ENCODE peak calls at places on chromosomes 16 and 17, in seven cellular contexts. W is mesenchymal stem cell; H is mesendoderm; V is stomach; K is IMR-90; Y is CD8-positive, alpha-beta memory T cell; E is mammary epithelial cell. I is an unnamed sample.

GRCh38 chr17:76558210-76559095 is 18.6 kb downstream of the PRCD start:
- DNase-seq in E (no peak), K (peak; percentile 20), V (no peak), H (peak; percentile 42), W (peak; percentile 48), Y (no peak), I (no peak)

GRCh38 chr17:19024101-19025078 is 19.8 kb upstream of the FAM83G start:
- DNase-seq in E (peak; percentile 74), W (no peak), Y (peak; percentile 45), K (peak; percentile 26), V (no peak), H (peak; percentile 44), I (no peak)

GRCh38 chr17:48471807-48472484 is 41.9 kb upstream of the SKAP1 start:
- DNase-seq in W (no peak), V (no peak), H (no peak), E (no peak), Y (no peak), K (no peak), I (no peak)

GRCh38 chr17:80146121-80147034 is 550 bp downstream of the EIF4A3 start:
- DNase-seq in V (no peak), H (peak; percentile 57), W (peak; percentile 45), Y (peak; percentile 31), K (peak; percentile 16), E (no peak), I (peak; percentile 15)

GRCh38 chr17:39462644-39463375 is 1.5 kb downstream of the CDK12 start:
- DNase-seq in Y (no peak), W (peak; percentile 36), V (no peak), H (peak; percentile 23), K (peak; percentile 7), E (peak; percentile 17), I (no peak)

GRCh38 chr16:10752843-10753523 is 9.3 kb downstream of the NUBP1 start:
- DNase-seq in K (no peak), Y (no peak), V (peak; percentile 31), W (no peak), H (no peak), E (no peak), I (no peak)

GRCh38 chr17:40828454-40829039 is 6.1 kb upstream of the KRT10 start:
- DNase-seq in W (no peak), H (no peak), V (no peak), K (peak; percentile 36), E (no peak), Y (no peak), I (no peak)

GRCh38 chr16:4313563-4314531 is 2.0 kb upstream of the GLIS2 start:
- DNase-seq in E (no peak), K (no peak), V (peak; percentile 72), W (peak; percentile 59), Y (no peak), H (peak; percentile 81), I (peak; percentile 19)

GRCh38 chr17:35892091-35892637 is 12.0 kb upstream of the CCL5 start:
- DNase-seq in E (peak; percentile 33), K (peak; percentile 12), H (no peak), W (peak; percentile 6), Y (no peak), V (no peak), I (no peak)

GRCh38 chr16:85266857-85267256 is 154.6 kb upstream of the CIBAR2 start:
- DNase-seq in W (no peak), H (no peak), V (no peak), K (no peak), Y (no peak), E (no peak), I (no peak)

GRCh38 chr17:38693700-38694329 is 11.3 kb upstream of the MLLT6 start:
- DNase-seq in V (peak; percentile 71), H (no peak), E (no peak), Y (no peak), W (peak; percentile 17), K (peak; percentile 51), I (no peak)

GRCh38 chr16:66832190-66832589 is 1.4 kb upstream of the NAE1 start:
- DNase-seq in Y (no peak), E (no peak), K (no peak), V (no peak), H (no peak), W (no peak), I (no peak)

GRCh38 chr16:12874135-12874534 is 27.3 kb upstream of the SHISA9 start:
- DNase-seq in W (no peak), Y (no peak), H (peak; percentile 71), V (no peak), E (peak; percentile 73), K (peak; percentile 2), I (no peak)

GRCh38 chr16:1105888-1106620 is 10.0 kb upstream of the C1QTNF8 start:
- DNase-seq in W (peak; percentile 48), H (peak; percentile 57), V (peak; percentile 73), K (peak; percentile 33), E (peak; percentile 26), Y (peak; percentile 37), I (peak; percentile 20)

GRCh38 chr17:48486557-48486956 is 44.3 kb downstream of the HOXB1 start:
- DNase-seq in E (peak; percentile 98), H (peak; percentile 51), V (no peak), W (peak; percentile 99), Y (no peak), K (peak; percentile 100), I (no peak)

GRCh38 chr16:50762241-50762640 is 20.4 kb downstream of the CYLD start:
- DNase-seq in V (no peak), W (no peak), H (no peak), K (peak; percentile 36), Y (no peak), E (no peak), I (peak; percentile 8)

GRCh38 chr17:79950711-79951110 is 85.0 kb downstream of the TBC1D16 start:
- DNase-seq in E (no peak), K (no peak), W (no peak), H (peak; percentile 70), V (no peak), Y (no peak), I (peak; percentile 84)

GRCh38 chr17:44007346-44008204 is 3.2 kb downstream of the NAGS start:
- DNase-seq in Y (no peak), W (no peak), K (no peak), V (no peak), E (peak; percentile 15), H (peak; percentile 20), I (no peak)

GRCh38 chr16:67945392-67945933 is 1.5 kb upstream of the LCAT start:
- DNase-seq in V (no peak), H (no peak), E (no peak), W (no peak), Y (no peak), K (no peak), I (no peak)

GRCh38 chr16:67948015-67948414 is 4.1 kb upstream of the LCAT start:
- DNase-seq in Y (no peak), W (no peak), H (no peak), V (no peak), K (no peak), E (no peak), I (no peak)

GRCh38 chr16:67944690-67945391 is 921 bp upstream of the LCAT start:
- DNase-seq in V (no peak), Y (no peak), H (no peak), K (no peak), E (no peak), W (no peak), I (no peak)

GRCh38 chr16:67946966-67947558 is 3.1 kb upstream of the LCAT start:
- DNase-seq in W (no peak), H (no peak), K (no peak), E (no peak), Y (no peak), V (no peak), I (no peak)

DNA sequence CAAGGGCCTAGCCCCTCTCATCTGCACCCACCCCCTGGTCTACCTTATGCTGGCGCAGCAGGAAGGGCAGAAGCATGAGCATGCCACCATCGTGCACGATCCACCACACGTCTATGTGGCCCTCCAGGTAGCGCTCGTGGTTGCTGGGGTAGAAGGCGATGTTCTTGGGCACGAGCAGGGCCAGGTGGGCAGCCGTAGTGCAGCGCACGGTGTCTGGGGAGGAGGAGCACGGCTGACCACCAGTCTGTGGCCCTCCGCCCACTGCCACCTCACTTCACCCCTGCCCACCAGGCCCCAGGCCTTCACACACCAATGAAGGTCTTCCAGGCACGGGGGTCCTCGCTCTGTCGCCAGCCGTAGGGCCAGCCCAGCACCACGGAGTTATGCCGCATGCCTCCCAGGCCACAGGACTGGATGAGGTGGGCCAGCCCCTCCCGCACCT is 2.2 kb upstream of the LCAT start:
- DNase-seq in K (no peak), V (no peak), H (no peak), W (no peak), Y (no peak), E (no peak), I (no peak)
- H3K36me3 ChIP-seq in K (peaks cover 97% of the 10 kb centered on the region), V (peaks cover 78% of the 10 kb centered on the region), H (peaks cover 14% of the 10 kb centered on the region), W (peaks cover 99% of the 10 kb centered on the region), Y (peaks cover 5% of the 10 kb centered on the region), E (peaks cover 36% of the 10 kb centered on the region), I (peaks cover 65% of the 10 kb centered on the region)

GRCh38 chr17:50613007-50613406 is 21.7 kb upstream of the ABCC3 start:
- DNase-seq in W (no peak), K (no peak), V (no peak), E (no peak), H (no peak), Y (no peak), I (no peak)
- H3K4me1 ChIP-seq in W (peaks cover 10% of the 10 kb centered on the region), K (peaks cover 4% of the 10 kb centered on the region), V (no peaks in the 10 kb centered on the region), E (no peaks in the 10 kb centered on the region), H (no peaks in the 10 kb centered on the region), Y (no peaks in the 10 kb centered on the region), I (no peaks in the 10 kb centered on the region)

GRCh38 chr17:37182786-37183185 is 193.0 kb upstream of the C17orf78 start:
- DNase-seq in V (no peak), E (peak; percentile 4), Y (no peak), H (peak; percentile 51), W (peak; percentile 61), K (peak; percentile 15), I (no peak)

GRCh38 chr17:37191219-37191618 is 184.6 kb upstream of the C17orf78 start:
- DNase-seq in Y (no peak), W (peak; percentile 55), V (no peak), H (no peak), E (peak; percentile 33), K (peak; percentile 75), I (no peak)

GRCh38 chr17:37187262-37187661 is 188.5 kb upstream of the C17orf78 start:
- DNase-seq in E (no peak), Y (no peak), W (no peak), H (no peak), K (peak; percentile 49), V (no peak), I (no peak)

GRCh38 chr17:37190493-37190892 is 185.3 kb upstream of the C17orf78 start:
- DNase-seq in V (no peak), H (no peak), K (no peak), E (no peak), W (no peak), Y (no peak), I (no peak)

DNA sequence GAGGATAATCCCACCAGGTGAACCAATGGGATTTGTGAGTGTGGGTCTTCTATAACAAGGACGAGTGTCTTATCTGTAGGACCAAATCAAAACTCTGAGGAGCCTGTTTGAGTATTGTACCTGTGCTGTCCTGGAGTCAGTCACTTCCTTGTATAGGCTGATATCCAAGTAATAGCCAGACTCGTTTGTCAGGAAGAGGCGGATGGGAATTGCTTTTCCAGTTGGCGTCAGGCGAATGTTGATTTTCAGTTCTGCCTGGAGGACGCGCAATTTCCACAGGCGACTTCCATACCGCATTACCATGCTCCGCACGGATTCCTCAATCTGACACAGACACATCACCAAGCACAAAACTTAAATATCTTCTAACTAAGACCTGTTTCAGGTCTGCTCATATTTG is 187.6 kb upstream of the C17orf78 start:
- DNase-seq in V (no peak), H (no peak), W (no peak), E (no peak), Y (no peak), K (no peak), I (no peak)
- H3K36me3 ChIP-seq in V (peaks cover 63% of the 10 kb centered on the region), H (peaks cover 4% of the 10 kb centered on the region), W (peaks cover 8% of the 10 kb centered on the region), E (peaks cover 37% of the 10 kb centered on the region), Y (peaks cover 7% of the 10 kb centered on the region), K (peaks cover 7% of the 10 kb centered on the region), I (peaks cover 58% of the 10 kb centered on the region)

GRCh38 chr17:72297326-72298115 is 176.7 kb downstream of the SOX9 start:
- DNase-seq in Y (no peak), K (peak; percentile 69), W (peak; percentile 7), H (peak; percentile 29), V (no peak), E (peak; percentile 68), I (no peak)
- H3K4me1 ChIP-seq in Y (no peaks in the 10 kb centered on the region), K (peaks cover 16% of the 10 kb centered on the region), W (peaks cover 6% of the 10 kb centered on the region), H (no peaks in the 10 kb centered on the region), V (peaks cover 7% of the 10 kb centered on the region), E (peaks cover 24% of the 10 kb centered on the region), I (no peaks in the 10 kb centered on the region)